ENCODE peak calls at places on chromosome 4, in ten cellular contexts. L is AG10803; A is HCEC 1CT; K is fibroblast of lung; Q is aorta; Z is stimulated activated CD4-positive, alpha-beta T cell treated with anti-CD3 and anti-CD28 coated beads, Interleukin-4, amount 100 ng/mL, for 48 hours; M is substantia nigra; P is T-cell; R is HFFc6; Y is hepatic stellate cell. J is an unnamed sample.

GRCh38 chr4:107666134-107666533 is 53.9 kb downstream of the PAPSS1 start:
- DNase-seq in L (peak), A (no peak), K (peak), Q (no peak), Z (no peak), M (no peak), P (no peak), R (peak), Y (peak), J (no peak)

GRCh38 chr4:78369691-78370090 is 181.9 kb upstream of the ANXA3 start:
- DNase-seq in L (peak), A (peak), K (peak), Q (no peak), Z (no peak), M (no peak), P (no peak), R (no peak), Y (no peak), J (no peak)

GRCh38 chr4:73707918-73708577 is 32.3 kb upstream of the CXCL8 start:
- DNase-seq in L (peak), A (peak), K (peak), Q (peak), Z (no peak), M (no peak), P (no peak), R (peak), Y (no peak), J (no peak)

GRCh38 chr4:3302164-3302785 is 9.5 kb downstream of the RGS12 start:
- DNase-seq in L (no peak), A (no peak), K (peak), Q (peak), Z (peak), M (no peak), P (peak), R (no peak), Y (peak), J (peak)

GRCh38 chr4:23305026-23305425 is 584.8 kb downstream of the PPARGC1A start:
- DNase-seq in L (no peak), A (no peak), K (peak), Q (no peak), Z (no peak), M (no peak), P (no peak), R (no peak), Y (no peak), J (no peak)

GRCh38 chr4:173159791-173160190 is 8.8 kb upstream of the GALNT7 start:
- DNase-seq in L (no peak), A (no peak), K (peak), Q (no peak), Z (no peak), M (no peak), P (no peak), R (no peak), Y (peak), J (no peak)

GRCh38 chr4:51885371-51885770 is 42.4 kb downstream of the DCUN1D4 start:
- DNase-seq in L (peak), A (peak), K (peak), Q (no peak), Z (no peak), M (no peak), P (no peak), R (no peak), Y (peak), J (no peak)

GRCh38 chr4:6177587-6178197 is 22.7 kb downstream of the JAKMIP1 start:
- DNase-seq in L (no peak), A (no peak), K (no peak), Q (no peak), Z (no peak), M (no peak), P (peak), R (no peak), Y (no peak), J (no peak)

GRCh38 chr4:66178901-66179300 is 508.6 kb upstream of the EPHA5 start:
- DNase-seq in L (no peak), A (peak), K (peak), Q (no peak), Z (no peak), M (no peak), P (no peak), R (no peak), Y (no peak), J (no peak)